ENCODE peak calls at places on chromosomes 12 and 14, in six cellular contexts. N is HuH-7, S is left ventricle myocardium superior, I is left cardiac atrium, Y is AG08396, X is omental fat pad. E is an unnamed sample.

GRCh38 chr14:23483216-23483854 is 13.8 kb downstream of the NGDN start:
- DNase-seq in N (peak; percentile 48), X (no peak), S (no peak), I (no peak), Y (peak; percentile 37), E (peak; percentile 30)

GRCh38 chr12:133203344-133204263 is 22.3 kb downstream of the ZNF268 start:
- DNase-seq in I (no peak), S (no peak), X (no peak), Y (no peak), N (no peak), E (no peak)

GRCh38 chr12:132588319-132588718 is 22.1 kb downstream of the LRCOL1 start:
- DNase-seq in X (no peak), I (no peak), Y (no peak), N (no peak), S (no peak), E (no peak)

GRCh38 chr14:64705406-64706118 is 1.3 kb downstream of the PLEKHG3 start:
- DNase-seq in S (peak; percentile 55), I (no peak), Y (no peak), X (no peak), N (no peak), E (peak; percentile 71)

GRCh38 chr12:121190523-121191031 is 19.4 kb upstream of the P2RX4 start:
- DNase-seq in I (no peak), S (no peak), X (no peak), Y (peak; percentile 85), N (no peak), E (peak; percentile 35)

GRCh38 chr12:55619352-55620138 is 17.1 kb upstream of the OR10P1 start:
- DNase-seq in X (no peak), S (no peak), I (no peak), N (peak; percentile 59), Y (peak; percentile 76), E (peak; percentile 93)

GRCh38 chr14:78633747-78634146 is 463.6 kb downstream of the NRXN3 start:
- DNase-seq in X (no peak), N (no peak), I (no peak), Y (no peak), S (no peak), E (no peak)

GRCh38 chr12:57990241-57990883 is 49.0 kb downstream of the ATP23 start:
- DNase-seq in Y (no peak), N (no peak), I (no peak), X (no peak), S (no peak), E (no peak)

GRCh38 chr12:18990866-18991265 is 138.7 kb upstream of the PLEKHA5 start:
- DNase-seq in S (no peak), N (no peak), I (no peak), X (no peak), Y (no peak), E (no peak)

GRCh38 chr14:104292084-104292970 is 153.9 kb downstream of the KIF26A start:
- DNase-seq in S (peak; percentile 9), X (no peak), Y (no peak), N (no peak), I (peak; percentile 10), E (no peak)

GRCh38 chr12:46998811-46999368 is 80.5 kb upstream of the PCED1B start:
- DNase-seq in S (no peak), I (no peak), Y (peak; percentile 42), N (no peak), X (no peak), E (no peak)

GRCh38 chr12:130372936-130373335 is 35.2 kb downstream of the PIWIL1 start:
- DNase-seq in X (no peak), Y (no peak), I (no peak), S (no peak), N (no peak), E (no peak)

GRCh38 chr14:97948841-97949240 is 1151.7 kb downstream of the VRK1 start:
- DNase-seq in N (no peak), I (no peak), Y (no peak), S (no peak), X (no peak), E (no peak)

GRCh38 chr14:35121026-35121886 is 534 bp downstream of the PPP2R3C start:
- DNase-seq in X (no peak), S (no peak), Y (no peak), I (peak; percentile 34), N (no peak), E (peak; percentile 9)

E was measured in hepatocyte.